ENCODE peak calls at places on chromosomes 16 and 17, in six cellular contexts. N is psoas muscle, R is hepatocyte, K is BE2C, U is foreskin keratinocyte, S is bronchial epithelial cell. F is an unnamed sample. For H3K27me3, the result is how much of the 10 kb centered on the place peaks cover.

GRCh38 chr16:73778872-73779271 is 517.7 kb upstream of the PSMD7 start:
- DNase-seq in N (no peak), R (no peak), K (no peak), U (no peak), S (no peak), F (no peak)

GRCh38 chr17:32126746-32127145 is 15.6 kb upstream of the RHOT1 start:
- DNase-seq in N (no peak), R (no peak), K (no peak), U (no peak), S (no peak), F (no peak)

GRCh38 chr16:48498761-48499600 is 111.0 kb downstream of the N4BP1 start:
- DNase-seq in N (no peak), R (peak), K (no peak), U (peak), S (peak), F (peak)

GRCh38 chr17:42387663-42388380 is 420 bp downstream of the STAT3 start:
- DNase-seq in N (peak), R (peak), K (peak), U (no peak), S (peak), F (no peak)

GRCh38 chr16:64138621-64139020 is 983.2 kb downstream of the CDH11 start:
- DNase-seq in N (no peak), R (no peak), K (no peak), U (no peak), S (no peak), F (no peak)

GRCh38 chr16:19238386-19238785 is 47.1 kb upstream of the CLEC19A start:
- DNase-seq in N (no peak), R (no peak), K (no peak), U (no peak), S (no peak), F (no peak)

GRCh38 chr17:58416937-58417299 is 416 bp downstream of the RNF43 start:
- DNase-seq in N (no peak), R (no peak), K (no peak), U (no peak), S (no peak), F (no peak)

GRCh38 chr16:15899538-15900100 is 11.2 kb upstream of the CEP20 start:
- DNase-seq in N (no peak), R (peak), K (no peak), U (peak), S (peak), F (peak)

GRCh38 chr17:75087558-75088453 is at the start of gene SLC16A5:
- DNase-seq in N (peak), R (peak), K (peak), U (peak), S (peak), F (peak)

GRCh38 chr17:70168044-70168978 is 1.0 kb upstream of the KCNJ2 start:
- DNase-seq in N (peak), R (peak), K (peak), U (peak), S (peak), F (peak)

GRCh38 chr16:22671301-22672076 is 142.5 kb upstream of the HS3ST2 start:
- DNase-seq in N (no peak), R (no peak), K (no peak), U (no peak), S (no peak), F (no peak)

GRCh38 chr17:9371019-9371418 is 204.6 kb downstream of the STX8 start:
- DNase-seq in N (no peak), R (no peak), K (no peak), U (peak), S (peak), F (no peak)

GRCh38 chr16:28003021-28003865 is 60.3 kb downstream of the GSG1L start:
- DNase-seq in N (no peak), R (no peak), K (no peak), U (no peak), S (no peak), F (no peak)

GRCh38 chr16:67805718-67806427 is 487 bp downstream of the RANBP10 start:
- DNase-seq in N (peak), R (no peak), K (no peak), U (no peak), S (no peak), F (no peak)

GRCh38 chr16:72858611-72859493 is 189.1 kb downstream of the ZFHX3 start:
- DNase-seq in N (no peak), R (no peak), K (peak), U (no peak), S (no peak), F (no peak)

GRCh38 chr16:12099451-12100123 is 123.1 kb downstream of the SNX29 start:
- DNase-seq in N (no peak), R (no peak), K (no peak), U (no peak), S (no peak), F (no peak)

GRCh38 chr16:9647981-9648701 is 534.1 kb downstream of the GRIN2A start:
- DNase-seq in N (no peak), R (peak), K (no peak), U (peak), S (peak), F (no peak)

GRCh38 chr17:75755205-75755901 is 9.6 kb downstream of the GALK1 start:
- DNase-seq in N (peak), R (no peak), K (peak), U (no peak), S (no peak), F (no peak)

GRCh38 chr16:10514369-10515055 is 65.9 kb downstream of the EMP2 start:
- DNase-seq in N (no peak), R (peak), K (peak), U (peak), S (peak), F (peak)

GRCh38 chr17:49985310-49985990 is 9.6 kb downstream of the DLX3 start:
- DNase-seq in N (no peak), R (no peak), K (peak), U (no peak), S (no peak), F (no peak)
- H3K27me3 ChIP-seq in N (under half), R (under half), K (under half), U (under half), S (under half), F (under half)

GRCh38 chr17:79322216-79323123 is 247.8 kb downstream of the ENGASE start:
- DNase-seq in N (no peak), R (no peak), K (no peak), U (no peak), S (no peak), F (no peak)

GRCh38 chr17:79325707-79326106 is 251.1 kb downstream of the ENGASE start:
- DNase-seq in N (no peak), R (peak), K (no peak), U (no peak), S (no peak), F (no peak)

GRCh38 chr17:79323556-79323955 is 248.9 kb downstream of the ENGASE start:
- DNase-seq in N (no peak), R (no peak), K (no peak), U (no peak), S (no peak), F (no peak)

GRCh38 chr17:79326814-79327213 is 252.2 kb downstream of the ENGASE start:
- DNase-seq in N (no peak), R (no peak), K (no peak), U (no peak), S (no peak), F (no peak)

DNA sequence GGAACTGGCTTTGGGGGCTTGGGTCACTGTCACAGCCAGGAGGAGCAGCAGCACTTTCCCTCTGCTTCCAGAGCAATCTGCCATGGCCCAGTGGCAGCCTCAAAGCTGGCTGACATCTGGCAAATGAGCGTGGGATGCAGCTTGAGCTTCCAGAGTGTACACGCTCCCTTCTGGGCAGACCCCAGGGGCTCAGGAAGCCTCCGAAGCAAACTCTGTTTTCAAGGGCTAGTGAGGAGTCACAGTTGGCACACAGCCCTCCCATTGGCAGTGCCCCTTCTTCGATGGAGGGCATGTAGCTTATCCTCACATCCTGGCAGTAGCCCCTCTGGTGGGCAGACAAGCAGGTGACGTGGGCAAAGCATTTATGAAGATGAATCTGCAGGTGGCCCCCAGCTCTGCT is 249.6 kb downstream of the ENGASE start:
- DNase-seq in N (no peak), R (no peak), K (no peak), U (no peak), S (no peak), F (no peak)
- H3K27me3 ChIP-seq in N (under half), R (under half), K (half or more), U (under half), S (under half), F (under half)

DNA sequence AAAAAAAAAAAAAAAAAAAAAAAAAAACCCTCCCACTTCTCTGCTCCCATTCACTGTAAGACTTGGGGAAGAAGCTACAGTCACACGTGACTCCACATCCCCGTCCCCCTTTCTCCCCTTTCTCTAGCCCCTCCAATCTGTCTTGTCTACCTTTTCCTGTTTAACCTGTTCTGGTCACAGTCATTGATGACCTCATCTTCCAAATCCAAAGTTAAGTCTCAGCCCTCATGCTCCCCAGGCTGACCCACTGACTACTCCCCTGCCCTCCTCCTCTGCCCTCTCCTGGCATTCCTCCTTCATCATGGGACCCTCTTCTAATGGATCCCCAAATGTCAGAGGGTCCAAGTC is 1.6 kb upstream of the CDH5 start:
- DNase-seq in N (no peak), R (no peak), K (no peak), U (peak), S (peak), F (no peak)
- H3K27me3 ChIP-seq in N (under half), R (under half), K (under half), U (under half), S (under half), F (under half)

GRCh38 chr17:81806461-81807209 is 2.7 kb downstream of the GCGR start:
- DNase-seq in N (no peak), R (no peak), K (no peak), U (no peak), S (no peak), F (no peak)

GRCh38 chr17:81808778-81809555 is 5.0 kb downstream of the GCGR start:
- DNase-seq in N (no peak), R (no peak), K (no peak), U (no peak), S (no peak), F (no peak)

GRCh38 chr17:81805707-81806460 is 1.9 kb downstream of the GCGR start:
- DNase-seq in N (no peak), R (no peak), K (no peak), U (no peak), S (no peak), F (no peak)

GRCh38 chr17:81807839-81808238 is 3.9 kb downstream of the GCGR start:
- DNase-seq in N (no peak), R (no peak), K (no peak), U (no peak), S (no peak), F (no peak)

GRCh38 chr17:81807210-81807719 is 3.3 kb downstream of the GCGR start:
- DNase-seq in N (no peak), R (no peak), K (no peak), U (no peak), S (no peak), F (no peak)
- H3K27me3 ChIP-seq in N (under half), R (half or more), K (half or more), U (half or more), S (under half), F (under half)

DNA sequence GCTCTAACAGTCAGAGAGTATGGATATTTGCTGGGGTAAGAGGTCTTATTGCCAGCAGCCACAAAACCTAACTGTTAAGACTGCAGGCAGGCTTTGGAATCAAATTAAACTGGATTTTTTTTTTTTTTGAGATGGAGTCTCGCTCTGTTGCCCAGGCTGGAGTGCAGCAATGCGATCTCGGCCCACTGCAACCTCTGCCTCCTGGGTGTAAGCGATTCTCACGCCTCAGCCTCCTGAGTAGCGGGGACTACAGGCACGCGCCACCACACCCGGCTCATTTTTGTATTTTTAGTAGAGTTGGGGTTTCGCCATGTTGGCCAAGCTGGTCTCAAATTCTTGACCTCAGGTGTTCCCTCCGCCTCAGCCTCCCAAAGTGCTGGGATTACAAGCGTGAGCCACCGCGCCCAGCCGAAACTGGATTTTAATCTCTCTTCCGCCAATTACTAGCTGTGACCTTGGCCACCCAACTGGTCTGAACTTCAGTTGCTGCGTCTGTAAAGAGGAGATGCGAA is 889 bp downstream of the MRPL10 start:
- DNase-seq in N (peak), R (no peak), K (no peak), U (no peak), S (no peak), F (no peak)
- H3K27me3 ChIP-seq in N (under half), R (under half), K (under half), U (under half), S (under half), F (under half)

GRCh38 chr16:50474138-50474537 is 74.1 kb upstream of the NKD1 start:
- DNase-seq in N (no peak), R (no peak), K (no peak), U (no peak), S (peak), F (no peak)
- H3K27me3 ChIP-seq in N (under half), R (under half), K (under half), U (under half), S (under half), F (under half)

DNA sequence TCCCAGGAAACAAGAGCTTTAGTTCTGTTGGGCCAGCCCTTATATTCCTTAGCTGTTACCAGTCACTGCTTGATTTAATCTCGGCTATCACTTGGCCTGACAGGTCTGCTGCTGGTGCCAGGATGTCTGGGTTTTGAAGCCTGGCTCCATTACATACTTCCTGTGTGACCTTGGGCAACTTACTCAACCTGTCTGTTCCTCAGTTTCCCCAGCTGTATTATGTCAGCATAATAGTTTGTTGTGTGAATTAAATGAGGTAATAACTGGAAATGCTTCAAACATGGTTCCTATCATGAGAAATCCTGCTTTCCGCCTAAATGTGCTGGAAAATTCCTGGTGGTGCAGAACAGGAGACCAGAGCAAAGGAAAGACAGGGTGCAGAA is 50.6 kb upstream of the STH start:
- DNase-seq in N (no peak), R (no peak), K (peak), U (no peak), S (no peak), F (no peak)
- H3K27me3 ChIP-seq in N (under half), R (under half), K (under half), U (under half), S (under half), F (under half)

GRCh38 chr17:48522031-48522593 is 8.7 kb downstream of the HOXB1 start:
- DNase-seq in N (peak), R (no peak), K (no peak), U (no peak), S (no peak), F (no peak)
- H3K27me3 ChIP-seq in N (under half), R (under half), K (under half), U (half or more), S (under half), F (under half)

GRCh38 chr17:36703860-36704266 is 102.5 kb downstream of the MRM1 start:
- DNase-seq in N (peak), R (peak), K (no peak), U (no peak), S (no peak), F (no peak)

GRCh38 chr17:36706437-36706731 is 105.0 kb downstream of the MRM1 start:
- DNase-seq in N (no peak), R (no peak), K (no peak), U (no peak), S (no peak), F (no peak)

GRCh38 chr17:36707904-36708303 is 106.5 kb downstream of the MRM1 start:
- DNase-seq in N (no peak), R (no peak), K (no peak), U (no peak), S (no peak), F (no peak)

DNA sequence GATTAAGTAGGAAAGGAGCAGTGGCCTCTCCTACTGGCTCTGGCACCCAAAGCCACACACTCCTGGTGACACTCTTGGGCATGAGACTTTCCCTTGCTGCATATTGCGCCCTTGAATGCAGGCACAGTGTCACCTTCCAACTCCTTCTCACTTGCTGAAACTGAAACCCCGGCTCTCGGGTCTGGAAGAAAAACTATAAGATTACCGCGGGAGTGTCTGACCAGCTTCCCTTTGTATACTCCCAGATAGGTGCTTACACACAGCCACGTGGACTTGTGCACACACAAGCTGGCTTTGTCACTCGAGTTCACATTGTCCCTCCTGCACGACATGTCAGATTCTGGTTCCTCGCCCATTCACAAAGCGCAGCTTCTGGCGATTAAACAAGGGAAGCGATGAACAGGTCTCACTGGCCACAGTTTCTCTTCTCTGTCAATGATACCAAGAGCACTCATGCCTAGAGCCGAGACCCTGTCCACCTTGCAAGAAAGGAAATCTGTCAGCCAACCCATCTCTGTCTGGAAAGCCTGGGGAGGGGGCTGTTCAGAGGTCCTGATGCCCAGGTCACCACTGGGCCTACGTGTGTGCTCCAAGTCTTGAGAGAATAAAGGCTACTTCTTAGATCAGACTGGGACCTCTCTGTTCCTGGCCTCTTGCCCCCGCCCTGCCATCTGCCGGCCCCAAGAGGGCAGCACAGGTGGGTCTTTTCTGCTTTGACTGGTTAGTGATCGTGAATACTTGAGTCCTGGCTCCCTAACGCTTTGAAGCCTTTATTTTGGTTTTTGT is 104.5 kb downstream of the MRM1 start:
- DNase-seq in N (no peak), R (peak), K (peak), U (peak), S (peak), F (no peak)
- H3K27me3 ChIP-seq in N (under half), R (under half), K (under half), U (half or more), S (under half), F (under half)

GRCh38 chr17:48605991-48606891 is 1.5 kb upstream of the HOXB6 start:
- DNase-seq in N (no peak), R (no peak), K (no peak), U (no peak), S (no peak), F (no peak)
- H3K27me3 ChIP-seq in N (under half), R (half or more), K (half or more), U (half or more), S (half or more), F (half or more)

F was measured in BJ.